ENCODE peak calls at places on chromosomes 4 and X, in ten cellular contexts. U is cerebellum; O is activated CD4-positive, alpha-beta T cell treated with anti-CD3 and anti-CD28 coated beads, Interleukin-2, amount 50 U/mL, for 1 hour; I is adipocyte; H is skeletal muscle cell; C is GM04503; Z is cardiac fibroblast; X is GM03348; Q is activated CD4-positive, CD25-positive, alpha-beta regulatory T cell treated with anti-CD3 and anti-CD28 coated beads, Interleukin-2, amount 50 U/mL, for 72 hours; M is CD8-positive, alpha-beta memory T cell. E is an unnamed sample.

GRCh38 chrX:43585922-43586321 is 70.2 kb upstream of the MAOA start:
- DNase-seq in C (no peak), H (no peak), X (no peak), Q (no peak), Z (no peak), U (no peak), I (no peak), O (no peak), M (no peak), E (no peak)

GRCh38 chr4:71404049-71404448 is 65.2 kb downstream of the SLC4A4 start:
- DNase-seq in X (no peak), M (no peak), I (no peak), O (no peak), C (no peak), Z (no peak), H (no peak), U (no peak), Q (no peak), E (no peak)

GRCh38 chrX:48909703-48910102 is 1.7 kb downstream of the SLC35A2 start:
- DNase-seq in X (no peak), M (no peak), Q (no peak), Z (no peak), H (no peak), C (no peak), O (no peak), U (no peak), I (no peak), E (no peak)

GRCh38 chr4:145907363-145907762 is 31.3 kb downstream of the ZNF827 start:
- DNase-seq in C (no peak), M (no peak), U (peak), X (peak), Z (no peak), I (no peak), Q (no peak), H (no peak), O (no peak), E (no peak)

GRCh38 chrX:97405031-97405685 is 521.5 kb downstream of the RPA4 start:
- DNase-seq in Q (no peak), Z (peak), M (no peak), X (no peak), O (no peak), I (no peak), H (no peak), C (no peak), U (no peak), E (no peak)

GRCh38 chr4:158710814-158711213 is 12.4 kb downstream of the PPID start:
- DNase-seq in M (no peak), O (no peak), U (peak), I (peak), X (peak), Q (no peak), C (no peak), Z (peak), H (no peak), E (no peak)

GRCh38 chr4:656651-657337 is 17.3 kb downstream of the ATP5ME start:
- DNase-seq in U (no peak), H (no peak), Z (no peak), Q (no peak), C (no peak), I (no peak), O (no peak), X (no peak), M (no peak), E (no peak)

GRCh38 chrX:66005832-66006449 is 33.9 kb downstream of the VSIG4 start:
- DNase-seq in O (no peak), H (no peak), Z (no peak), X (no peak), I (no peak), U (no peak), Q (no peak), C (no peak), M (no peak), E (no peak)

GRCh38 chr4:37905526-37906169 is 14.8 kb downstream of the TBC1D1 start:
- DNase-seq in Q (no peak), X (no peak), U (no peak), C (no peak), I (no peak), H (no peak), O (no peak), Z (no peak), M (no peak), E (no peak)

GRCh38 chr4:1053080-1053661 is 41.7 kb downstream of the FGFRL1 start:
- DNase-seq in Q (no peak), I (peak), C (peak), M (no peak), U (no peak), Z (peak), X (peak), H (peak), O (no peak), E (peak)

GRCh38 chr4:128812360-128812958 is 3.0 kb downstream of the JADE1 start:
- DNase-seq in I (peak), U (peak), H (no peak), X (peak), M (no peak), O (no peak), Q (no peak), Z (peak), C (no peak), E (peak)

GRCh38 chr4:6520978-6521377 is 48.6 kb upstream of the PPP2R2C start:
- DNase-seq in X (no peak), H (no peak), Q (no peak), Z (no peak), I (no peak), M (no peak), U (no peak), O (no peak), C (no peak), E (no peak)

GRCh38 chr4:108292229-108292628 is 123.5 kb upstream of the LEF1 start:
- DNase-seq in C (no peak), U (no peak), X (no peak), M (no peak), O (no peak), H (no peak), I (no peak), Z (no peak), Q (no peak), E (no peak)

GRCh38 chrX:41922694-41923171 is 621 bp downstream of the CASK start:
- DNase-seq in I (peak), X (peak), Z (peak), C (no peak), Q (peak), H (no peak), M (peak), O (peak), U (peak), E (no peak)

GRCh38 chr4:140116442-140117104 is 37.4 kb downstream of the MAML3 start:
- DNase-seq in O (no peak), Z (no peak), H (no peak), M (no peak), X (no peak), U (no peak), I (no peak), Q (no peak), C (no peak), E (no peak)

GRCh38 chrX:96211953-96212352 is 472.7 kb upstream of the DIAPH2 start:
- DNase-seq in H (no peak), U (no peak), M (no peak), X (no peak), C (no peak), I (peak), O (no peak), Q (no peak), Z (no peak), E (no peak)

GRCh38 chrX:40465735-40466551 is 114.8 kb upstream of the ATP6AP2 start:
- DNase-seq in I (no peak), X (no peak), Z (peak), U (no peak), H (no peak), Q (no peak), M (no peak), O (no peak), C (no peak), E (no peak)

GRCh38 chrX:56574861-56575260 is 11.4 kb downstream of the UBQLN2 start:
- DNase-seq in Q (no peak), I (no peak), M (no peak), C (no peak), O (no peak), Z (no peak), H (no peak), U (no peak), X (no peak), E (no peak)

GRCh38 chr4:128819082-128819742 is 9.7 kb downstream of the JADE1 start:
- DNase-seq in Z (no peak), U (no peak), M (no peak), Q (no peak), C (no peak), I (no peak), H (no peak), X (no peak), O (no peak), E (no peak)

GRCh38 chr4:6177587-6178197 is 22.7 kb downstream of the JAKMIP1 start:
- DNase-seq in U (no peak), C (no peak), Z (no peak), I (no peak), M (peak), X (no peak), Q (peak), O (peak), H (no peak), E (no peak)

GRCh38 chr4:165628572-165628971 is 244.5 kb upstream of the TLL1 start:
- DNase-seq in H (no peak), M (no peak), Q (no peak), I (no peak), Z (no peak), X (no peak), U (no peak), C (no peak), O (no peak), E (no peak)

GRCh38 chr4:138390286-138390685 is 148.1 kb upstream of the SLC7A11 start:
- DNase-seq in X (no peak), U (no peak), C (no peak), H (no peak), Z (peak), O (no peak), Q (no peak), I (no peak), M (no peak), E (no peak)

GRCh38 chr4:82423245-82424054 is 6.8 kb downstream of the HNRNPDL start:
- DNase-seq in I (peak), M (no peak), Z (peak), C (no peak), U (no peak), X (no peak), O (no peak), Q (no peak), H (no peak), E (no peak)

GRCh38 chr4:126727461-126727860 is 905.3 kb upstream of the INTU start:
- DNase-seq in H (peak), Z (peak), C (no peak), X (peak), Q (no peak), M (no peak), U (no peak), I (peak), O (no peak), E (no peak)

GRCh38 chrX:40012039-40012799 is 85.5 kb downstream of the BCOR start:
- DNase-seq in O (no peak), H (peak), M (no peak), Z (peak), U (no peak), Q (no peak), I (peak), C (no peak), X (peak), E (no peak)

GRCh38 chr4:26878729-26879415 is 18.2 kb downstream of the STIM2 start:
- DNase-seq in U (no peak), Z (no peak), H (no peak), C (no peak), X (no peak), O (no peak), Q (no peak), M (no peak), I (peak), E (no peak)

GRCh38 chrX:30301203-30301602 is 8.0 kb downstream of the NR0B1 start:
- DNase-seq in O (no peak), M (no peak), U (no peak), Q (no peak), C (no peak), I (no peak), H (no peak), X (no peak), Z (no peak), E (no peak)

GRCh38 chr4:25320374-25321172 is 8.0 kb downstream of the ZCCHC4 start:
- DNase-seq in Q (no peak), O (no peak), U (no peak), I (peak), H (peak), M (no peak), Z (peak), X (peak), C (peak), E (peak)

GRCh38 chrX:9899640-9900075 is 67.5 kb upstream of the CLDN34 start:
- DNase-seq in O (no peak), M (no peak), U (peak), Z (peak), I (peak), X (peak), C (peak), Q (no peak), H (peak), E (peak)